ENCODE peak calls at places on chromosome 9, in seven cellular contexts. A is ovary, R is RWPE1, T is heart right ventricle, Q is GM23338, C is lower lobe of right lung, O is suprapubic skin. M is an unnamed sample.

GRCh38 chr9:107020040-107020530 is 157.1 kb downstream of the ZNF462 start:
- DNase-seq in T (peak), C (no peak), A (peak), R (peak), Q (peak), O (no peak), M (peak)

GRCh38 chr9:13513710-13514444 is 234.4 kb upstream of the MPDZ start:
- DNase-seq in T (peak), C (no peak), O (no peak), Q (peak), A (no peak), R (peak), M (no peak)

GRCh38 chr9:104256031-104256709 is 162.1 kb downstream of the SMC2 start:
- DNase-seq in T (no peak), A (no peak), Q (no peak), C (no peak), R (no peak), O (no peak), M (no peak)

GRCh38 chr9:87464110-87464991 is 33.3 kb upstream of the DAPK1 start:
- DNase-seq in Q (no peak), T (no peak), R (no peak), C (no peak), O (no peak), A (no peak), M (no peak)

GRCh38 chr9:113579270-113580040 is 115.9 kb downstream of the RGS3 start:
- DNase-seq in T (no peak), C (peak), R (no peak), Q (no peak), O (no peak), A (no peak), M (peak)

GRCh38 chr9:69485466-69485865 is 160.5 kb downstream of the ENTREP1 start:
- DNase-seq in R (peak), O (no peak), T (no peak), Q (no peak), A (no peak), C (no peak), M (no peak)

GRCh38 chr9:73643379-73644013 is 491.8 kb downstream of the ANXA1 start:
- DNase-seq in T (no peak), O (no peak), C (no peak), R (peak), Q (no peak), A (no peak), M (peak)

GRCh38 chr9:115524467-115525059 is 406.6 kb upstream of the TNC start:
- DNase-seq in A (no peak), C (no peak), R (peak), Q (peak), T (peak), O (no peak), M (peak)

GRCh38 chr9:71079451-71079850 is 42.0 kb downstream of the TRPM3 start:
- DNase-seq in R (peak), A (no peak), O (no peak), T (no peak), C (no peak), Q (no peak), M (peak)

GRCh38 chr9:116163293-116164055 is 9.9 kb downstream of the PAPPA start:
- DNase-seq in A (no peak), C (no peak), T (no peak), O (no peak), Q (peak), R (no peak), M (no peak)

GRCh38 chr9:121725008-121725795 is 73.8 kb downstream of the DAB2IP start:
- DNase-seq in O (peak), C (peak), R (peak), T (peak), A (peak), Q (no peak), M (no peak)

GRCh38 chr9:94643176-94643575 is 3.9 kb upstream of the FBP1 start:
- DNase-seq in C (peak), T (no peak), Q (no peak), R (no peak), A (no peak), O (no peak), M (no peak)

GRCh38 chr9:116152390-116152789 is 1.2 kb upstream of the PAPPA start:
- DNase-seq in R (no peak), C (no peak), O (no peak), T (no peak), A (no peak), Q (peak), M (no peak)

DNA sequence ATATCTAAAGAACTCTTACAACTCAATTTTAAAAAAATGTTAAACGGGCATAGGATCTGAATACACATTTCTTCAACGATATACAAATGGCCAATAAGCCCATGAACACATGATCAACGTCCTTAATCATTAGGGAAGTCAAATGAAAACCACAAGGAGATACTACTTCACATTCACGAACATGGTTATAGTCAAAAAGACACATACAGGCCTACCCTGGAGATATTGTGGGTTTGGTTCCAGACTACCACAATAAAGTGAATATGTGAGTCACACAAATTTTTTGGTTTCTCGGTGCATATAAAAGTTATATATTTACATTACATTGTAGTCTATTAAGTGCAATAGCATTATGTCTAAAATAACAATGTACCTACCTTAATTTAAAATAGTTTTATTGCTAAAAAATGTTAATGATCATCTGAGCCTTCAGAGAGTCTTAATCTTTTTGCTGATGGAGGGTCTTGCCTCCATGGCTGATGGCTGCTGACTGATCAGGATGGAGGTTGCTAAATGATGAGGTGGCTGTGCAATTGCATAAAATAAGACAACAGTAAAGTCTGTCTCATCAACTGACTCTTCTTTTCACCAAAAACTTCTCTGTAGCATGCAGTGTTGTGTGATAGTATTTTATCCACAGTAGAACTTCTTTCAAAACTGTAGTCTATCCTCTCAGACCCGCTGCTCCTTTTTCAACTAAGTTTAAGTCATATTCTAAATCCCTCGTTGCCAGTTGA is 15.1 kb downstream of the AK3 start:
- DNase-seq in A (no peak), Q (no peak), C (no peak), O (no peak), T (no peak), R (no peak), M (no peak)
- H3K27ac ChIP-seq in A (no peak), Q (no peak), C (no peak), O (no peak), T (no peak), R (no peak), M (no peak)

GRCh38 chr9:130054428-130054786 is 701 bp downstream of the GPR107 start:
- DNase-seq in C (no peak), T (no peak), A (no peak), Q (no peak), R (no peak), O (no peak), M (no peak)

GRCh38 chr9:130053109-130053503 is 600 bp upstream of the GPR107 start:
- DNase-seq in O (no peak), T (no peak), C (no peak), R (no peak), Q (no peak), A (no peak), M (no peak)

GRCh38 chr9:130051855-130052254 is 1.9 kb upstream of the GPR107 start:
- DNase-seq in A (no peak), Q (no peak), O (no peak), T (no peak), R (peak), C (no peak), M (peak)

GRCh38 chr9:130054820-130055219 is 1.1 kb downstream of the GPR107 start:
- DNase-seq in C (no peak), R (no peak), O (no peak), T (no peak), Q (no peak), A (no peak), M (no peak)

DNA sequence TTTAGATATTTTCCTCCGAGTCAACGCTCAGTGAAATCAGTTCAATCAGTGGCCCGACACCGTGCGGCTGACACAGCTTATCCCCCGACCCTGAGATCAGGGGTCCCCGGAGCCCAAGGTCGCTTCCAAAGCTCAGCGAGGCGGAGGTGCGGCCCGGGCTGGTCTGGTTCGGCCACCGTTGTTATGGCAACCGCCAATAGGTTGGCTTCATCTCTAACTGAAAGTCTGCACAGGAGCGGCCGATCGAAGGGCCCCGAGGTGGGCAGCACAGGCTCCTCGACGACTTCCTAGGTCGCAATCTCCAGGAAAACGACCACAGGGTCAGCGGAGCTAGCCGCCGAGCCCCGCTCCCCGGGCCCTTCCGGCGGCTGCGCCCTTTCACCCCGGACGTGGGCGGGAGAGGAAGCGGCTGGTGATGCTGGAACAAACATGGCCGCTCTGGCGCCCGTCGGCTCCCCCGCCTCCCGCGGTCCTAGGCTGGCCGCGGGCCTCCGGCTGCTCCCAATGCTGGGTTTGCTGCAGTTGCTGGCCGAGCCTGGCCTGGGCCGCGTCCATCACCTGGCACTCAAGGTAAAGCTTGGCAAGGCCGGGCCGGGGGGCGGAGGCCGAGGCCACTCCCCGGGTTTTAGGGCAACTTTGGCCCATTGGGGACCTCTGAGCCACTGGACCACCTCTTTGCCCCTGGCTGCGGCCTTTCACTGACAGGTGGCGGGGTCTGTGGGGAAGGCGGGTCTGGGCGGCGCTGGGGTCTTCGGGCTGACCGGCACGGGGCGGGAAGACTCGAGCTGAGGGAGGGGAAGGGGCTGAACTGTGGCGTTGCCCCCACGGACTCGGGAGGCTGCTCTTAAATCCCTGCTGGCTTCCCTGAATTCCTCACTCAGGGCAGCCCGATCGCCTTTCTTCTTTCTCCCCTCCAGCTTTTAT is at the start of gene GPR107:
- DNase-seq in A (peak), Q (peak), R (peak), T (peak), C (peak), O (peak), M (peak)
- TF ChIP-seq CTCF in A (no peak), Q (no peak), R (no peak), T (no peak), C (no peak), O (no peak), M (no peak)

DNA sequence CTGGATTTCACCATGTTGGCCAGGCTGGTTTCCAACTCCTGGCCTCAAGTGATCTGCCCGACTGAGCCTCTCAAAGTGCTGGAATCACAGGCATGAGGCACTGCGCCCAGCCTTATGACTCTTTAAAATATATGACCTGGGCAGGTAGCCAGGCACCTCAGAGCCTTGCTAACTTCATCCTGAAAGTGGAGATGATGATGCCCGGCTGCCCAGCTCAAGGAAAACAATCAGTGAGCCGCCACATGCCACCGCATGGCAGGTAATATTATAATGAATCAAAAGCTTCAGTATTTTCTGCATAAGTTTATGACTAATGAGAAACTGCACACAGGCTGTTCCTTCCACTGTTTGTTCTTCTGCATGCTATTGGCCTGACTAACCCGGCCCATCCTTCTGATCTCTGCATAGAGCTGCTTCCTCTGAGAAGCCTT is 30.4 kb upstream of the DMRT1 start:
- DNase-seq in R (peak), T (peak), C (peak), A (no peak), Q (no peak), O (no peak), M (peak)
- H3K27ac ChIP-seq in R (peak), T (no peak), C (no peak), A (no peak), Q (no peak), O (no peak), M (no peak)

GRCh38 chr9:120109242-120109641 is 470.7 kb downstream of the CDK5RAP2 start:
- DNase-seq in Q (peak), A (no peak), R (peak), T (no peak), O (no peak), C (no peak), M (no peak)
- TF ChIP-seq CTCF in Q (peak), A (no peak), R (no peak), T (no peak), O (no peak), C (no peak), M (peak)

GRCh38 chr9:19464061-19464763 is 55.4 kb downstream of the ACER2 start:
- DNase-seq in R (no peak), A (no peak), T (no peak), C (no peak), O (no peak), Q (no peak), M (no peak)
- H3K27ac ChIP-seq in R (peak), A (no peak), T (no peak), C (no peak), O (no peak), Q (no peak), M (no peak)